ENCODE peak calls at places on chromosomes 7 and 10, in eight cellular contexts. V is EL; H is astrocyte of the hippocampus; X is tibial nerve; Q is stromal cell of bone marrow; T is stimulated activated CD4-positive, alpha-beta T cell treated with anti-CD3 and anti-CD28 coated beads, TNF-alpha, amount 100 ng/mL, for 24 hours; L is epithelial cell of prostate; R is choroid plexus epithelial cell. S is an unnamed sample.

GRCh38 chr7:127828843-127829502 is 177.0 kb downstream of the SND1 start:
- DNase-seq in V (no peak), H (no peak), X (no peak), Q (no peak), T (no peak), L (no peak), R (no peak), S (no peak)

GRCh38 chr7:45682358-45682735 is 108.2 kb downstream of the ADCY1 start:
- DNase-seq in V (no peak), H (no peak), X (no peak), Q (no peak), T (no peak), L (no peak), R (no peak), S (no peak)

GRCh38 chr10:63069318-63069717 is 63.8 kb upstream of the NRBF2 start:
- DNase-seq in V (no peak), H (no peak), X (no peak), Q (no peak), T (no peak), L (no peak), R (no peak), S (no peak)

GRCh38 chr10:100101526-100102076 is 19.9 kb upstream of the CPN1 start:
- DNase-seq in V (peak), H (no peak), X (no peak), Q (no peak), T (no peak), L (peak), R (peak), S (no peak)

GRCh38 chr10:131776496-131776895 is 124.3 kb upstream of the PPP2R2D start:
- DNase-seq in V (no peak), H (no peak), X (no peak), Q (no peak), T (no peak), L (no peak), R (no peak), S (peak)

GRCh38 chr7:112416127-112416526 is 34.1 kb upstream of the IFRD1 start:
- DNase-seq in V (peak), H (no peak), X (no peak), Q (no peak), T (no peak), L (no peak), R (peak), S (no peak)

GRCh38 chr10:63071145-63071544 is 62.0 kb upstream of the NRBF2 start:
- DNase-seq in V (no peak), H (no peak), X (no peak), Q (no peak), T (no peak), L (no peak), R (no peak), S (no peak)

GRCh38 chr10:36489928-36490279 is 635.5 kb upstream of the ANKRD30A start:
- DNase-seq in V (peak), H (peak), X (no peak), Q (peak), T (no peak), L (no peak), R (peak), S (no peak)

GRCh38 chr10:29481906-29482440 is 152.8 kb downstream of the SVIL start:
- DNase-seq in V (no peak), H (no peak), X (no peak), Q (no peak), T (no peak), L (no peak), R (peak), S (no peak)

GRCh38 chr7:31084226-31084625 is 32.1 kb downstream of the ADCYAP1R1 start:
- DNase-seq in V (no peak), H (no peak), X (no peak), Q (no peak), T (no peak), L (no peak), R (no peak), S (peak)

GRCh38 chr10:61943699-61944444 is 42.4 kb downstream of the ARID5B start:
- DNase-seq in V (peak), H (peak), X (no peak), Q (peak), T (no peak), L (peak), R (peak), S (no peak)

GRCh38 chr10:21281765-21282484 is 243.6 kb downstream of the SKIDA1 start:
- DNase-seq in V (no peak), H (no peak), X (no peak), Q (no peak), T (no peak), L (no peak), R (no peak), S (peak)

S was measured in sigmoid colon.